ENCODE peak calls at places on chromosome 12, in nine cellular contexts. G is anterior cingulate cortex; M is amygdala; U is activated T-helper 1 cell treated with Interleukin-2 at 50 U/mL for 16 hours; J is psoas muscle; F is effector memory CD8-positive, alpha-beta T cell; P is AG20443; H is epithelial cell of esophagus; C is NCI-H2081. N is an unnamed sample.
A peak's percentile ranks its signal among the peaks of the same experiment; 100 is the strongest.

GRCh38 chr12:67241482-67241881 is 27.7 kb upstream of the CAND1 start:
- DNase-seq in G (no peak), M (no peak), U (no peak), J (no peak), F (no peak), P (peak; percentile 26), H (peak; percentile 24), C (no peak), N (no peak)

GRCh38 chr12:70692681-70693288 is 55.6 kb upstream of the PTPRB start:
- DNase-seq in G (no peak), M (no peak), U (no peak), J (no peak), F (no peak), P (peak; percentile 67), H (peak; percentile 23), C (peak; percentile 10), N (no peak)

GRCh38 chr12:82300611-82301010 is 57.6 kb downstream of the CCDC59 start:
- DNase-seq in G (no peak), M (no peak), U (no peak), J (no peak), F (no peak), P (no peak), H (no peak), C (no peak), N (no peak)

GRCh38 chr12:26135010-26135420 is 10.2 kb upstream of the BHLHE41 start:
- DNase-seq in G (no peak), M (no peak), U (no peak), J (no peak), F (no peak), P (no peak), H (no peak), C (peak; percentile 39), N (peak; percentile 38)

GRCh38 chr12:111406474-111407370 is 999 bp downstream of the SH2B3 start:
- DNase-seq in G (no peak), M (no peak), U (no peak), J (peak; percentile 45), F (peak; percentile 32), P (no peak), H (no peak), C (no peak), N (no peak)

GRCh38 chr12:106039242-106039641 is 99.5 kb downstream of the NUAK1 start:
- DNase-seq in G (no peak), M (no peak), U (no peak), J (peak; percentile 28), F (no peak), P (no peak), H (no peak), C (no peak), N (no peak)

GRCh38 chr12:12439636-12440035 is 82.8 kb downstream of the BORCS5 start:
- DNase-seq in G (no peak), M (no peak), U (peak; percentile 41), J (no peak), F (peak; percentile 30), P (peak; percentile 49), H (peak; percentile 100), C (no peak), N (no peak)

GRCh38 chr12:56086096-56086495 is 6.1 kb downstream of the ERBB3 start:
- DNase-seq in G (no peak), M (no peak), U (no peak), J (no peak), F (no peak), P (no peak), H (peak; percentile 94), C (no peak), N (no peak)

GRCh38 chr12:89208661-89209096 is 143.6 kb downstream of the DUSP6 start:
- DNase-seq in G (no peak), M (no peak), U (no peak), J (no peak), F (no peak), P (peak; percentile 15), H (no peak), C (no peak), N (no peak)

GRCh38 chr12:52525661-52526499 is 5.7 kb upstream of the KRT5 start:
- DNase-seq in G (no peak), M (no peak), U (no peak), J (no peak), F (no peak), P (no peak), H (no peak), C (no peak), N (no peak)

GRCh38 chr12:110704750-110705149 is 15.8 kb upstream of the HVCN1 start:
- DNase-seq in G (no peak), M (no peak), U (no peak), J (no peak), F (no peak), P (no peak), H (peak; percentile 56), C (peak; percentile 35), N (no peak)

GRCh38 chr12:99916555-99916954 is 68.2 kb downstream of the ANKS1B start:
- DNase-seq in G (no peak), M (no peak), U (no peak), J (no peak), F (no peak), P (no peak), H (peak; percentile 48), C (no peak), N (no peak)

GRCh38 chr12:116188581-116188980 is 88.9 kb downstream of the MED13L start:
- DNase-seq in G (no peak), M (no peak), U (no peak), J (no peak), F (no peak), P (no peak), H (no peak), C (no peak), N (no peak)

GRCh38 chr12:23949212-23950010 is at the start of gene SOX5:
- DNase-seq in G (no peak), M (no peak), U (no peak), J (peak; percentile 17), F (no peak), P (peak; percentile 8), H (no peak), C (peak; percentile 69), N (no peak)

GRCh38 chr12:120368789-120369475 is at the start of gene MSI1:
- DNase-seq in G (no peak), M (no peak), U (no peak), J (no peak), F (no peak), P (peak; percentile 41), H (no peak), C (peak; percentile 19), N (no peak)

GRCh38 chr12:88896958-88897357 is 316.7 kb upstream of the KITLG start:
- DNase-seq in G (no peak), M (no peak), U (no peak), J (no peak), F (no peak), P (no peak), H (peak; percentile 5), C (no peak), N (no peak)

GRCh38 chr12:33267641-33268040 is 172.0 kb downstream of the SYT10 start:
- DNase-seq in G (no peak), M (no peak), U (no peak), J (no peak), F (no peak), P (no peak), H (no peak), C (no peak), N (no peak)

GRCh38 chr12:3658327-3659163 is 94.4 kb downstream of the CRACR2A start:
- DNase-seq in G (no peak), M (no peak), U (no peak), J (no peak), F (peak; percentile 23), P (peak; percentile 69), H (peak; percentile 35), C (no peak), N (no peak)

GRCh38 chr12:121451931-121452330 is 52.0 kb downstream of the RNF34 start:
- DNase-seq in G (no peak), M (no peak), U (no peak), J (no peak), F (no peak), P (peak; percentile 50), H (no peak), C (no peak), N (no peak)

GRCh38 chr12:643478-644292 is 19.6 kb downstream of the NINJ2 start:
- DNase-seq in G (no peak), M (no peak), U (no peak), J (peak; percentile 52), F (peak; percentile 31), P (no peak), H (no peak), C (no peak), N (no peak)

GRCh38 chr12:41013921-41014642 is 174.0 kb upstream of the PDZRN4 start:
- DNase-seq in G (no peak), M (no peak), U (no peak), J (no peak), F (no peak), P (no peak), H (peak; percentile 16), C (peak; percentile 22), N (no peak)

GRCh38 chr12:51901121-51901812 is 6.0 kb upstream of the ACVRL1 start:
- DNase-seq in G (no peak), M (no peak), U (no peak), J (no peak), F (no peak), P (no peak), H (no peak), C (no peak), N (no peak)

GRCh38 chr12:13436696-13437391 is 240.3 kb downstream of the EMP1 start:
- DNase-seq in G (no peak), M (no peak), U (no peak), J (no peak), F (no peak), P (peak; percentile 46), H (peak; percentile 30), C (no peak), N (no peak)

GRCh38 chr12:21434704-21435103 is 2.8 kb upstream of the PYROXD1 start:
- DNase-seq in G (no peak), M (no peak), U (no peak), J (no peak), F (no peak), P (no peak), H (no peak), C (no peak), N (no peak)

GRCh38 chr12:4649358-4649661 is 396 bp downstream of the NDUFA9 start:
- DNase-seq in G (no peak), M (no peak), U (no peak), J (no peak), F (no peak), P (no peak), H (no peak), C (peak; percentile 55), N (no peak)

GRCh38 chr12:2958432-2959193 is 584 bp upstream of the TEAD4 start:
- DNase-seq in G (no peak), M (peak; percentile 4), U (no peak), J (peak; percentile 72), F (no peak), P (peak; percentile 95), H (peak; percentile 81), C (peak; percentile 74), N (no peak)